ENCODE peak calls at places on chromosomes 6 and 20, in ten cellular contexts. A is left ventricle myocardium inferior; H is brain microvascular endothelial cell; W is MM.1S; F is endothelial cell; J is CD8-positive, alpha-beta T cell; V is coronary artery; R is GM06990; O is HFFc6; Y is nephron progenitor cell. M is an unnamed sample.

GRCh38 chr20:44501448-44501847 is 20.4 kb downstream of the SERINC3 start:
- DNase-seq in A (no peak), H (peak), W (no peak), F (no peak), J (no peak), V (no peak), R (no peak), O (peak), Y (no peak), M (no peak)

GRCh38 chr6:69026715-69027114 is 391.6 kb downstream of the ADGRB3 start:
- DNase-seq in A (no peak), H (no peak), W (no peak), F (no peak), J (no peak), V (no peak), R (no peak), O (no peak), Y (no peak), M (no peak)

GRCh38 chr6:9308284-9308683 is 872.9 kb upstream of the SLC35B3 start:
- DNase-seq in A (no peak), H (no peak), W (no peak), F (no peak), J (no peak), V (no peak), R (no peak), O (no peak), Y (no peak), M (no peak)

GRCh38 chr6:56104591-56104990 is 142.8 kb downstream of the COL21A1 start:
- DNase-seq in A (no peak), H (no peak), W (no peak), F (no peak), J (no peak), V (no peak), R (no peak), O (no peak), Y (no peak), M (no peak)

GRCh38 chr6:154370545-154370944 is 13.9 kb upstream of the IPCEF1 start:
- DNase-seq in A (no peak), H (peak), W (no peak), F (peak), J (no peak), V (no peak), R (no peak), O (peak), Y (no peak), M (peak)

GRCh38 chr20:24208652-24209051 is 220.1 kb upstream of the GGTLC1 start:
- DNase-seq in A (no peak), H (no peak), W (no peak), F (peak), J (no peak), V (no peak), R (no peak), O (no peak), Y (peak), M (no peak)

GRCh38 chr6:127484207-127484858 is 25.1 kb upstream of the KIAA0408 start:
- DNase-seq in A (no peak), H (peak), W (peak), F (no peak), J (no peak), V (no peak), R (peak), O (peak), Y (no peak), M (peak)

GRCh38 chr20:62702886-62703852 is 5.5 kb upstream of the NTSR1 start:
- DNase-seq in A (no peak), H (peak), W (no peak), F (no peak), J (no peak), V (no peak), R (no peak), O (peak), Y (no peak), M (no peak)

GRCh38 chr20:2798814-2799213 is 1.6 kb downstream of the CPXM1 start:
- DNase-seq in A (no peak), H (no peak), W (no peak), F (no peak), J (no peak), V (no peak), R (no peak), O (no peak), Y (peak), M (peak)

GRCh38 chr20:1242530-1242929 is 16.7 kb downstream of the RAD21L1 start:
- DNase-seq in A (no peak), H (peak), W (no peak), F (no peak), J (no peak), V (no peak), R (no peak), O (peak), Y (no peak), M (no peak)

GRCh38 chr6:5584072-5584471 is 322.8 kb downstream of the FARS2 start:
- DNase-seq in A (no peak), H (peak), W (no peak), F (no peak), J (no peak), V (no peak), R (no peak), O (peak), Y (no peak), M (no peak)

GRCh38 chr6:19731286-19731685 is 105.9 kb upstream of the ID4 start:
- DNase-seq in A (no peak), H (peak), W (no peak), F (no peak), J (no peak), V (no peak), R (no peak), O (peak), Y (no peak), M (no peak)

GRCh38 chr20:61942526-61942925 is 123.2 kb downstream of the TAF4 start:
- DNase-seq in A (no peak), H (no peak), W (no peak), F (no peak), J (no peak), V (no peak), R (no peak), O (no peak), Y (no peak), M (no peak)

GRCh38 chr6:2950713-2951112 is 20.7 kb downstream of the SERPINB6 start:
- DNase-seq in A (no peak), H (no peak), W (no peak), F (no peak), J (no peak), V (no peak), R (no peak), O (no peak), Y (no peak), M (no peak)

GRCh38 chr6:161578478-161578877 is 304.6 kb upstream of the AGPAT4 start:
- DNase-seq in A (no peak), H (no peak), W (no peak), F (no peak), J (no peak), V (no peak), R (no peak), O (no peak), Y (no peak), M (no peak)

GRCh38 chr6:11637266-11637665 is 99.7 kb downstream of the TMEM170B start:
- DNase-seq in A (no peak), H (no peak), W (no peak), F (no peak), J (no peak), V (no peak), R (no peak), O (no peak), Y (no peak), M (no peak)

GRCh38 chr20:1484438-1485120 is 6.6 kb downstream of the SIRPB2 start:
- DNase-seq in A (no peak), H (no peak), W (peak), F (no peak), J (no peak), V (no peak), R (no peak), O (peak), Y (no peak), M (no peak)

DNA sequence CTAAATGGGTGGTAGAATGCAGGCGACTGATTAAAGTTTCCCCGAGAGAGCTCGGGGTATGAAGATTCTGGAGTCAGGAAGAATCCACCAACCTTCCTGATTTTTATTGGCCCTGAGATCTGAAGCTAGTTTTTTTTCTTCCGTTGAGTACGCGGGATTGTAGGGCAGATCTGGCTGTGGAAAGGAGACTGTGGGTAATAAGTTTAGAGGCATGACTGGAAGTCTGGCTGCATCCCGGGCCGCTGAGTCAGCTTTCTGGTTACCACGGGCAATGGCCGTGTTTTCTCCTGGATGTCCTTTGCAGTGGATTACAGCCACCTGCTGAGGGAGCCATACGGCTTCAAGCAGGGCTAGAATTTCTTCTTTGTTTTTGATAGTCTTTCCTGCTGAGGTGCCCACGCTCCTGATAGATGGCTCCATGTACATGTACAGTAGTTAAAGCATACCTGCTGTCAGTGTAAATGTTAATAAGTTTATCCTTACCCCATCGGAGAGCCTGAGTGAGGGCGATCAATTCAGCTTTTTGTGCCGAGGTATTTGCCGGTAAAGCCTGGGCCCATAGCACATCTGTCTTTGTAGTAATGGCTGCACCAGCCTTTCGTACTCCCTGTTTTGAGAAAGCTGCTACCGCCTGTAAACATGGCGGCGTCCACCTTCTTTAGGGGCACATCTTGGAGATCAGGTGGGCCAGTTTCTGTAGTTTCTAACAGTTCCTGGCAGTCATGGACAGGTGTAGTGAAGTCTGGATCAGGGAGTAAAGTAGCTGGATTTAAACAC is 154.0 kb downstream of the TRIM27 start:
- DNase-seq in A (no peak), H (peak), W (no peak), F (peak), J (no peak), V (no peak), R (no peak), O (peak), Y (peak), M (no peak)
- TF ChIP-seq CTCF in A (no peak), H (peak), W (no peak), F (no peak), J (no peak), V (no peak), R (no peak), O (peak), Y (no peak), M (no peak)

GRCh38 chr20:34069341-34070078 is 42.5 kb downstream of the EIF2S2 start:
- DNase-seq in A (peak), H (peak), W (peak), F (peak), J (peak), V (peak), R (no peak), O (peak), Y (peak), M (no peak)

GRCh38 chr20:34072076-34072475 is 40.0 kb downstream of the EIF2S2 start:
- DNase-seq in A (no peak), H (no peak), W (no peak), F (no peak), J (no peak), V (no peak), R (no peak), O (no peak), Y (no peak), M (no peak)

GRCh38 chr20:34072778-34073177 is 39.3 kb downstream of the EIF2S2 start:
- DNase-seq in A (no peak), H (no peak), W (no peak), F (no peak), J (no peak), V (no peak), R (no peak), O (no peak), Y (no peak), M (no peak)

GRCh38 chr20:34068001-34068400 is 44.0 kb downstream of the EIF2S2 start:
- DNase-seq in A (no peak), H (no peak), W (no peak), F (no peak), J (no peak), V (no peak), R (no peak), O (no peak), Y (no peak), M (no peak)

DNA sequence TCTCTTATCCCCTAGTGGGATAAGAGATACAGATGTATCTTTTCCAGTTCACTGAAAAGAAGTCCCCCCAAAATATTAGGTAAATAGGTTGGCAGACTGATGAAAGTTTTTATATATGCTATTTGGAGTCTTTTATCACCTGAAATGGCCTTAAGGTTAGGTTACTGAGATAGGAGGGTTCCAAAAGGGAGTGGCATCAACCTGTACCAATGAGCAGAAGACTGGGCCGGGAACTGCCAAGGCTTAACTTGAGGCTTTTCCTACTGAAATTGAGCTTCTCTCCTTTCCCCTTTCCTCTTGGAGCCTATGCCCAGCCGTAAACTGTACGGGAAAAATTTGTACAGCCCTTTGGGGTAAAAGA is 42.0 kb downstream of the EIF2S2 start:
- DNase-seq in A (no peak), H (no peak), W (no peak), F (no peak), J (no peak), V (no peak), R (no peak), O (no peak), Y (no peak), M (no peak)
- TF ChIP-seq CTCF in A (peak), H (no peak), W (no peak), F (no peak), J (peak), V (peak), R (no peak), O (peak), Y (no peak), M (no peak)

GRCh38 chr20:20820104-20820503 is 107.7 kb upstream of the RALGAPA2 start:
- DNase-seq in A (no peak), H (no peak), W (no peak), F (peak), J (no peak), V (no peak), R (no peak), O (no peak), Y (peak), M (no peak)

GRCh38 chr20:20823469-20823868 is 111.0 kb upstream of the RALGAPA2 start:
- DNase-seq in A (no peak), H (no peak), W (no peak), F (no peak), J (no peak), V (no peak), R (no peak), O (no peak), Y (no peak), M (no peak)

GRCh38 chr20:20824924-20825584 is 112.6 kb upstream of the RALGAPA2 start:
- DNase-seq in A (peak), H (peak), W (peak), F (peak), J (peak), V (no peak), R (peak), O (no peak), Y (peak), M (peak)

GRCh38 chr20:20820780-20821495 is 108.5 kb upstream of the RALGAPA2 start:
- DNase-seq in A (no peak), H (no peak), W (no peak), F (no peak), J (no peak), V (no peak), R (no peak), O (peak), Y (no peak), M (no peak)

DNA sequence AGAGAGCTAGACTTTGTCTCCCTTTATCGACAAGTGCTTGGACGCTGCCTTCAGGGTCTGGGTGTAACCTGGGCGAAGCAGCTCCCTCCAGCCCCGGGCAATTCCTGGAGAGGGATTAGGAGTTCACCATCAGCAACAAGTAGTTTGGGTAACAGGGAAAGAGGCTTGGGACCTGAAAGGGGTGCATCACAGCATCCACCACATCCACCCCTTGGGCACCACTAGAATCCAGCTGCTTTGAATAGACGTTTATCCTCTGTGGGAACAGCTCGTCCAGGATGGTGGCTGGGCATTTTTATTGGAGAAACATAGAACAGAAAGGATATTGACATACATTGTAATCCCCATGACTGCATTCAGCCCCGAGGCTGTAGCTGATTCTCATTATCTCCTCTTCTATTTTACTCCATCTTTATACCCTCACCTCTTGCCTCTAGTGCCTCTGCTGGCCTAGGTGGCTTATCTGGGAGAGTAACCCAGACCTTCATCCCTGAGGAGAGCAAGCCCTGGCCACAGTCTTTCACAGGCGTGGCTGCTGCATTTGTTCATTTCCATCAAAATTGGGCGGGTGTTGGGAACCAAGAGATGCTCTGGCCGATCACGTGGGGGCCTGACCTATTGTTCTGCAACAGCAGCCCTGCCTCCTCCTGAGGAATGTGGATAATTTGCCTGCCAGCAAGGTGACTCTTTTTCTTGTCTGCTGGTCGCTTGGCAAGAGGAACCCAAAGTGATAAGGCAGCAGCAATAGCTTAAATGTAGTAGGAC is 109.2 kb upstream of the RALGAPA2 start:
- DNase-seq in A (no peak), H (no peak), W (no peak), F (no peak), J (no peak), V (no peak), R (no peak), O (no peak), Y (no peak), M (no peak)
- TF ChIP-seq CTCF in A (no peak), H (no peak), W (no peak), F (no peak), J (no peak), V (no peak), R (no peak), O (no peak), Y (no peak), M (no peak)

GRCh38 chr6:166335378-166336366 is 6.7 kb downstream of the SFT2D1 start:
- DNase-seq in A (no peak), H (no peak), W (no peak), F (no peak), J (no peak), V (no peak), R (no peak), O (no peak), Y (no peak), M (no peak)

GRCh38 chr6:166331503-166332133 is 10.7 kb downstream of the SFT2D1 start:
- DNase-seq in A (no peak), H (no peak), W (no peak), F (no peak), J (no peak), V (no peak), R (no peak), O (no peak), Y (no peak), M (no peak)

GRCh38 chr6:166334878-166335277 is 7.5 kb downstream of the SFT2D1 start:
- DNase-seq in A (no peak), H (no peak), W (no peak), F (no peak), J (no peak), V (no peak), R (no peak), O (no peak), Y (no peak), M (no peak)

GRCh38 chr6:166333172-166333995 is 9.0 kb downstream of the SFT2D1 start:
- DNase-seq in A (no peak), H (no peak), W (peak), F (peak), J (no peak), V (no peak), R (peak), O (no peak), Y (no peak), M (peak)

GRCh38 chr6:166330612-166331011 is 11.7 kb downstream of the SFT2D1 start:
- DNase-seq in A (peak), H (peak), W (no peak), F (peak), J (no peak), V (no peak), R (no peak), O (no peak), Y (peak), M (no peak)
- TF ChIP-seq CTCF in A (peak), H (peak), W (no peak), F (no peak), J (no peak), V (no peak), R (peak), O (no peak), Y (no peak), M (no peak)

DNA sequence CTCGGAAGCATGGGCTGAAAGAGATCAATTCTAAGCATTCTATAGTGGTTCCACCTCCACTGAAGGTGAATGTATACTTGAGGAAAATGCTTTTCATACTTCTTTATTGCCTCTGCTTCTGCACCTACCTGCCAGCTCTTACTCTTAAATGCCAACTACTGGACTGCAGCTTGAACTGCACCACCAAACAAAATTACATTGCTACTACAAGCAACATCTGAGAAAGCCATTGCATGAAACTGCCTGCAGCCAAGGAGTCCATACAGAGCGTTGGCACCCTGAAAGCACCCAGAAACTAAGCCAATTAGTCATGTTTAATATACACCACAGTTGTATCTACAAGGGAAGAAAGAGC is 440.9 kb downstream of the BTBD3 start:
- DNase-seq in A (no peak), H (no peak), W (peak), F (no peak), J (no peak), V (no peak), R (no peak), O (no peak), Y (no peak), M (no peak)
- TF ChIP-seq CTCF in A (no peak), H (no peak), W (no peak), F (no peak), J (no peak), V (no peak), R (no peak), O (no peak), Y (no peak), M (no peak)